ENCODE peak calls at places on chromosome 19, in four cellular contexts. Y is BJ; L is activated gamma-delta T cell treated with Interleukin-2 at 50 U/mL for 16 hours; S is stimulated activated naive CD4-positive, alpha-beta T cell treated with Interleukin-2 at 50 U/mL for 16 hours. T is an unnamed sample.

GRCh38 chr19:46133101-46133627 is 8.7 kb upstream of the IGFL3 start:
- DNase-seq in Y (peak), L (no peak), S (no peak), T (peak)

GRCh38 chr19:17411801-17412200 is 6.4 kb upstream of the BST2 start:
- DNase-seq in Y (no peak), S (no peak), L (no peak), T (no peak)

GRCh38 chr19:44824758-44825157 is 15.9 kb downstream of the BCAM start:
- DNase-seq in L (no peak), S (no peak), Y (no peak), T (no peak)

GRCh38 chr19:1173845-1174809 is at the start of gene SBNO2:
- DNase-seq in Y (no peak), S (peak), L (peak), T (no peak)

GRCh38 chr19:42170715-42171114 is 38.5 kb upstream of the POU2F2 start:
- DNase-seq in L (no peak), Y (no peak), S (no peak), T (no peak)

GRCh38 chr19:18093439-18094161 is 4.0 kb upstream of the MAST3 start:
- DNase-seq in S (no peak), Y (no peak), L (no peak), T (no peak)

GRCh38 chr19:11168568-11168967 is 13.0 kb upstream of the SPC24 start:
- DNase-seq in L (no peak), S (no peak), Y (peak), T (peak)

GRCh38 chr19:49114630-49115363 is 627 bp downstream of the LIN7B start:
- DNase-seq in Y (no peak), S (peak), L (peak), T (no peak)

GRCh38 chr19:39444598-39445257 is 654 bp upstream of the SUPT5H start:
- DNase-seq in Y (no peak), S (no peak), L (no peak), T (no peak)

GRCh38 chr19:8113017-8113416 is 36.4 kb downstream of the FBN3 start:
- DNase-seq in S (no peak), Y (no peak), L (no peak), T (no peak)

GRCh38 chr19:2239173-2239572 is 2.5 kb downstream of the SF3A2 start:
- DNase-seq in S (no peak), L (no peak), Y (no peak), T (no peak)

GRCh38 chr19:12229990-12230389 is 64.7 kb downstream of the ZNF44 start:
- DNase-seq in S (no peak), Y (no peak), L (no peak), T (no peak)

GRCh38 chr19:58561373-58562125 is 3.1 kb upstream of the UBE2M start:
- DNase-seq in S (no peak), Y (no peak), L (no peak), T (no peak)

GRCh38 chr19:50968709-50969412 is 530 bp downstream of the KLK6 start:
- DNase-seq in Y (no peak), S (no peak), L (no peak), T (no peak)

GRCh38 chr19:710767-711166 is 2.0 kb downstream of the PALM start:
- DNase-seq in L (no peak), S (no peak), Y (no peak), T (no peak)

GRCh38 chr19:47644743-47645499 is 36.0 kb downstream of the BICRA start:
- DNase-seq in S (no peak), L (no peak), Y (no peak), T (no peak)